ENCODE peak calls at places on chromosomes 11 and 22, in ten cellular contexts. P is OCI-LY7, N is astrocyte, S is transverse colon, Y is lower lobe of right lung, E is K562, Z is heart left ventricle, L is pancreas, R is cardiac muscle cell, M is heart right ventricle. W is an unnamed sample.

GRCh38 chr11:125257185-125257584 is 92.6 kb downstream of the PKNOX2 start:
- DNase-seq in P (no peak), N (no peak), S (no peak), Y (no peak), E (peak; percentile 62), Z (no peak), L (no peak), R (no peak), M (no peak), W (no peak)

GRCh38 chr11:2481253-2481652 is 36.4 kb downstream of the KCNQ1 start:
- DNase-seq in P (no peak), N (no peak), S (no peak), Y (no peak), E (no peak), Z (no peak), L (no peak), R (no peak), M (no peak), W (no peak)

GRCh38 chr22:41621911-41622179 is 750 bp downstream of the XRCC6 start:
- DNase-seq in P (no peak), N (no peak), S (no peak), Y (no peak), E (no peak), Z (no peak), L (no peak), R (no peak), M (no peak), W (no peak)

GRCh38 chr22:37248251-37248650 is 4.2 kb upstream of the RAC2 start:
- DNase-seq in P (no peak), N (no peak), S (no peak), Y (no peak), E (no peak), Z (no peak), L (no peak), R (no peak), M (no peak), W (no peak)

GRCh38 chr11:17250561-17251350 is 25.8 kb upstream of the NUCB2 start:
- DNase-seq in P (no peak), N (no peak), S (no peak), Y (no peak), E (no peak), Z (no peak), L (no peak), R (no peak), M (no peak), W (no peak)

GRCh38 chr22:42856179-42856864 is 751 bp downstream of the ARFGAP3 start:
- DNase-seq in P (peak; percentile 57), N (no peak), S (peak; percentile 71), Y (peak; percentile 83), E (no peak), Z (peak; percentile 73), L (peak; percentile 85), R (peak; percentile 54), M (peak; percentile 71), W (no peak)

GRCh38 chr22:31942091-31942490 is 2.2 kb upstream of the YWHAH start:
- DNase-seq in P (no peak), N (no peak), S (no peak), Y (no peak), E (no peak), Z (no peak), L (no peak), R (no peak), M (no peak), W (no peak)

GRCh38 chr22:36946436-36947158 is 33.2 kb downstream of the CSF2RB start:
- DNase-seq in P (peak; percentile 17), N (peak; percentile 50), S (no peak), Y (no peak), E (no peak), Z (no peak), L (no peak), R (no peak), M (no peak), W (no peak)

GRCh38 chr22:37244922-37245722 is 1.1 kb upstream of the RAC2 start:
- DNase-seq in P (peak; percentile 91), N (no peak), S (peak; percentile 68), Y (peak; percentile 41), E (no peak), Z (no peak), L (no peak), R (no peak), M (no peak), W (no peak)

GRCh38 chr11:72224587-72225410 is at the start of gene INPPL1:
- DNase-seq in P (peak; percentile 58), N (no peak), S (peak; percentile 64), Y (peak; percentile 73), E (peak; percentile 61), Z (peak; percentile 64), L (peak; percentile 87), R (peak; percentile 81), M (peak; percentile 59), W (no peak)

GRCh38 chr22:47308886-47309285 is 546.4 kb downstream of the TBC1D22A start:
- DNase-seq in P (no peak), N (no peak), S (no peak), Y (no peak), E (no peak), Z (peak; percentile 0), L (no peak), R (no peak), M (no peak), W (no peak)

GRCh38 chr11:86692746-86693145 is 20.3 kb upstream of the ME3 start:
- DNase-seq in P (no peak), N (no peak), S (no peak), Y (no peak), E (no peak), Z (no peak), L (no peak), R (no peak), M (no peak), W (no peak)

GRCh38 chr22:37089451-37089850 is 20.1 kb downstream of the TMPRSS6 start:
- DNase-seq in P (no peak), N (no peak), S (no peak), Y (peak; percentile 58), E (no peak), Z (no peak), L (peak; percentile 40), R (no peak), M (no peak), W (no peak)

GRCh38 chr11:32446227-32446626 is 10.9 kb upstream of the WT1 start:
- DNase-seq in P (no peak), N (no peak), S (no peak), Y (no peak), E (no peak), Z (no peak), L (no peak), R (no peak), M (no peak), W (no peak)

GRCh38 chr22:48445113-48445827 is 1382.4 kb downstream of the BRD1 start:
- DNase-seq in P (peak; percentile 38), N (peak; percentile 34), S (no peak), Y (peak; percentile 5), E (no peak), Z (no peak), L (no peak), R (no peak), M (no peak), W (no peak)

DNA sequence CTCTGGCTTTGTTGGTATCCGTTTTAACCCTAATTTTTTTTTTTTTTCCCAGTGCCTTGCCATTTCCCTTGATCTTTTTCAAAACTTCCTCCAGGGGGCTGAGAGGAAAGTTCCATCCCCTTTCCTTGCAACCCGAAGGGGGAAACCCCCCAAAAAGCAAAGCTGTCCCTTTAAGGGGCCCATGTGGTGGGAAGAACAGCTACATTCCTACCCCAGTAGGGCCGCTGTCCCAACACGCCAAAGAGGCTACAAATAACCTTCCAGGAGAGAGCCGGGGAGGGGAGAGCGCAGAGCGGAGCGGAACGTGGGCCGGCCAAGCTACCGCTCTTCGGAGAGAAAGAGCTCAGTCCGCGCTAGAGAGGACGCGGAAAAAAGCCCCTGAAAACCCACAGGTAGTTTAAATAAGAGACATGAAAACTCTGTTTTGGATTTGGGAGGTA is 1.7 kb downstream of the LRP4 start:
- DNase-seq in P (no peak), N (peak; percentile 63), S (peak; percentile 62), Y (no peak), E (peak; percentile 45), Z (peak; percentile 72), L (peak; percentile 79), R (peak; percentile 87), M (peak; percentile 62), W (no peak)
- TF ChIP-seq CTCF in P (peak; percentile 25), N (peak; percentile 18), S (no peak), Y (no peak), E (peak; percentile 15), Z (no peak), L (no peak), R (peak; percentile 40), M (no peak), W (peak; percentile 39)

DNA sequence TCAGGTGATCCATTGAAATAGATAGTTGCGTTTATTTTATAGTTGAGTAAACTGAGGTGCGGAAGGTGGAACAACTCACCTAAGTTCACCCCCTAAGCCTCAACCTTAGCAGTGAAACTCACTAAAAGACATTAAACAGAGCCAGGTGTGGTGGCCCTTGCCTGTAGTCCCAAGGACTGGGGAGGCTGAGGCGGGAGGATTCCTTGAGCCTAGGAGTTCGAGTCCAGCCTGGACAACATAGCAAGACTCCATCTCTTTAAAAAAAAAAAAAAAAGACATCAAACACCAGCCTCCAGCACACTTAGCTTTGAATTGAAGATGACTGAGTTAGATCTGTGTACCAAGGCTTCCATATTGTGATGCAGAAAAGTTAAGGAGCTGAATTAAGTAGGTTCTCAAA is 845 bp upstream of the RAB36 start:
- DNase-seq in P (no peak), N (no peak), S (no peak), Y (no peak), E (no peak), Z (no peak), L (no peak), R (no peak), M (no peak), W (no peak)
- H3K4me3 ChIP-seq in P (peak overlapping the region; percentile 60), N (no peak overlapping the region), S (no peak overlapping the region), Y (no peak overlapping the region), E (no peak overlapping the region), Z (peak overlapping the region; percentile 55), L (no peak overlapping the region), R (no peak overlapping the region), M (no peak overlapping the region), W (no peak overlapping the region)

DNA sequence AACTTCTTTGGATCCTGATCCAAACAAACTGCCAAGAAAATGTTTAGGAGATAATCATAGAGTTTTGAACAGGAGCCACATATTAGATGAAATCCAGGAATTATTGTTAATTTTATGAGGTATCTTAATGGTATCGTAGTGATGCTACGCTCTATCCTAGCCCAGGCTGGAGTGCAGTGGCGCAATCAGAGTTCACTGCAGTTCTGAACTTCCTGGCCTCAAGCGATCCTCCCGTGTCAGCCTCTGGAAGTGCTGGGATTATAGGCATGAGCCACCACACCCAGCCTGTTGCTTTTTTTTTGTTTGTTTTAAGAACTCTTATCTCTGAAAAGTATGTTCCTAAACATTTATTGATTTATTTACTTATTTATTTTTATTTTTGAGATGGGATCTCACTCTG is 2.4 kb downstream of the GSTT4 start:
- DNase-seq in P (no peak), N (no peak), S (no peak), Y (no peak), E (no peak), Z (no peak), L (no peak), R (no peak), M (no peak), W (no peak)
- H3K36me3 ChIP-seq in P (no peaks in the 10 kb centered on the region), N (no peaks in the 10 kb centered on the region), S (no peaks in the 10 kb centered on the region), Y (no peaks in the 10 kb centered on the region), E (no peaks in the 10 kb centered on the region), Z (no peaks in the 10 kb centered on the region), L (no peaks in the 10 kb centered on the region), R (no peaks in the 10 kb centered on the region), M (no peaks in the 10 kb centered on the region), W (no peaks in the 10 kb centered on the region)

GRCh38 chr11:55895216-55895615 is 12.1 kb downstream of the TRIM51 start:
- DNase-seq in P (no peak), N (no peak), S (no peak), Y (no peak), E (no peak), Z (no peak), L (no peak), R (no peak), M (no peak), W (no peak)
- TF ChIP-seq CTCF in P (peak; percentile 29), N (no peak), S (no peak), Y (no peak), E (no peak), Z (no peak), L (no peak), R (no peak), M (no peak), W (no peak)